ENCODE peak calls at places on chromosome 10, in ten cellular contexts. One of them, this sample, is unnamed.

GRCh38 chr10:62610649-62611229 is 193.8 kb upstream of the ADO start:
- DNase-seq in SK-N-SH: peak; percentile 73
- DNase-seq in fibroblast of lung: peak; percentile 58
- DNase-seq in suprapubic skin: no peak
- DNase-seq in left lung: peak; percentile 89
- DNase-seq in tibial nerve: no peak
- DNase-seq in H9: peak; percentile 84
- DNase-seq in right lobe of liver: no peak
- DNase-seq in CD8-positive, alpha-beta memory T cell: peak; percentile 71
- DNase-seq in colonic mucosa: peak; percentile 41
- DNase-seq in this sample: peak; percentile 73

GRCh38 chr10:60649485-60650271 is 128.6 kb upstream of the CDK1 start:
- DNase-seq in SK-N-SH: no peak
- DNase-seq in left lung: no peak
- DNase-seq in suprapubic skin: no peak
- DNase-seq in CD8-positive, alpha-beta memory T cell: no peak
- DNase-seq in fibroblast of lung: no peak
- DNase-seq in colonic mucosa: no peak
- DNase-seq in H9: no peak
- DNase-seq in right lobe of liver: no peak
- DNase-seq in tibial nerve: no peak
- DNase-seq in this sample: peak; percentile 42

GRCh38 chr10:31707578-31708411 is 220.8 kb downstream of the ARHGAP12 start:
- DNase-seq in suprapubic skin: no peak
- DNase-seq in SK-N-SH: no peak
- DNase-seq in left lung: peak; percentile 81
- DNase-seq in tibial nerve: peak; percentile 46
- DNase-seq in H9: peak; percentile 48
- DNase-seq in right lobe of liver: peak; percentile 63
- DNase-seq in colonic mucosa: peak; percentile 43
- DNase-seq in fibroblast of lung: peak; percentile 64
- DNase-seq in CD8-positive, alpha-beta memory T cell: no peak
- DNase-seq in this sample: peak; percentile 19

GRCh38 chr10:65622608-65623007 is 1303.2 kb upstream of the LRRTM3 start:
- DNase-seq in suprapubic skin: no peak
- DNase-seq in colonic mucosa: no peak
- DNase-seq in CD8-positive, alpha-beta memory T cell: no peak
- DNase-seq in H9: no peak
- DNase-seq in tibial nerve: no peak
- DNase-seq in right lobe of liver: no peak
- DNase-seq in SK-N-SH: no peak
- DNase-seq in left lung: no peak
- DNase-seq in fibroblast of lung: no peak
- DNase-seq in this sample: no peak

GRCh38 chr10:75211007-75211735 is 575 bp downstream of the VDAC2 start:
- DNase-seq in colonic mucosa: peak; percentile 70
- DNase-seq in right lobe of liver: no peak
- DNase-seq in tibial nerve: no peak
- DNase-seq in fibroblast of lung: peak; percentile 59
- DNase-seq in left lung: no peak
- DNase-seq in SK-N-SH: peak; percentile 24
- DNase-seq in suprapubic skin: peak; percentile 62
- DNase-seq in CD8-positive, alpha-beta memory T cell: peak; percentile 12
- DNase-seq in H9: no peak
- DNase-seq in this sample: no peak

GRCh38 chr10:14371616-14372015 is 40.9 kb upstream of the FRMD4A start:
- DNase-seq in SK-N-SH: no peak
- DNase-seq in left lung: no peak
- DNase-seq in tibial nerve: no peak
- DNase-seq in colonic mucosa: no peak
- DNase-seq in right lobe of liver: no peak
- DNase-seq in H9: no peak
- DNase-seq in CD8-positive, alpha-beta memory T cell: no peak
- DNase-seq in fibroblast of lung: no peak
- DNase-seq in suprapubic skin: no peak
- DNase-seq in this sample: no peak

GRCh38 chr10:62992145-62992721 is 140.9 kb upstream of the NRBF2 start:
- DNase-seq in CD8-positive, alpha-beta memory T cell: no peak
- DNase-seq in fibroblast of lung: peak; percentile 92
- DNase-seq in suprapubic skin: no peak
- DNase-seq in left lung: no peak
- DNase-seq in tibial nerve: peak; percentile 11
- DNase-seq in H9: no peak
- DNase-seq in colonic mucosa: no peak
- DNase-seq in right lobe of liver: no peak
- DNase-seq in SK-N-SH: no peak
- DNase-seq in this sample: peak; percentile 2

GRCh38 chr10:74936577-74937445 is 110.4 kb downstream of the KAT6B start:
- DNase-seq in tibial nerve: no peak
- DNase-seq in CD8-positive, alpha-beta memory T cell: no peak
- DNase-seq in H9: no peak
- DNase-seq in SK-N-SH: no peak
- DNase-seq in suprapubic skin: no peak
- DNase-seq in right lobe of liver: no peak
- DNase-seq in left lung: no peak
- DNase-seq in colonic mucosa: no peak
- DNase-seq in fibroblast of lung: peak; percentile 77
- DNase-seq in this sample: no peak

GRCh38 chr10:6774406-6774805 is 194.3 kb upstream of the PRKCQ start:
- DNase-seq in SK-N-SH: no peak
- DNase-seq in CD8-positive, alpha-beta memory T cell: no peak
- DNase-seq in left lung: no peak
- DNase-seq in H9: no peak
- DNase-seq in right lobe of liver: no peak
- DNase-seq in suprapubic skin: no peak
- DNase-seq in colonic mucosa: no peak
- DNase-seq in fibroblast of lung: no peak
- DNase-seq in tibial nerve: no peak
- DNase-seq in this sample: no peak

GRCh38 chr10:99658622-99659030 is 683 bp upstream of the ENTPD7 start:
- DNase-seq in CD8-positive, alpha-beta memory T cell: no peak
- DNase-seq in fibroblast of lung: no peak
- DNase-seq in colonic mucosa: peak; percentile 76
- DNase-seq in SK-N-SH: peak; percentile 31
- DNase-seq in tibial nerve: no peak
- DNase-seq in right lobe of liver: peak; percentile 66
- DNase-seq in suprapubic skin: peak; percentile 65
- DNase-seq in left lung: peak; percentile 90
- DNase-seq in H9: peak; percentile 33
- DNase-seq in this sample: peak; percentile 34
- H3K4me1 ChIP-seq in CD8-positive, alpha-beta memory T cell: peaks cover 14% of the 10 kb centered on the region
- H3K4me1 ChIP-seq in fibroblast of lung: no peaks in the 10 kb centered on the region
- H3K4me1 ChIP-seq in colonic mucosa: no peaks in the 10 kb centered on the region
- H3K4me1 ChIP-seq in SK-N-SH: peaks cover 6% of the 10 kb centered on the region
- H3K4me1 ChIP-seq in tibial nerve: peaks cover 8% of the 10 kb centered on the region
- H3K4me1 ChIP-seq in right lobe of liver: no peaks in the 10 kb centered on the region
- H3K4me1 ChIP-seq in suprapubic skin: peaks cover 63% of the 10 kb centered on the region
- H3K4me1 ChIP-seq in left lung: peaks cover 6% of the 10 kb centered on the region
- H3K4me1 ChIP-seq in H9: no peaks in the 10 kb centered on the region
- H3K4me1 ChIP-seq in this sample: peaks cover 6% of the 10 kb centered on the region

DNA sequence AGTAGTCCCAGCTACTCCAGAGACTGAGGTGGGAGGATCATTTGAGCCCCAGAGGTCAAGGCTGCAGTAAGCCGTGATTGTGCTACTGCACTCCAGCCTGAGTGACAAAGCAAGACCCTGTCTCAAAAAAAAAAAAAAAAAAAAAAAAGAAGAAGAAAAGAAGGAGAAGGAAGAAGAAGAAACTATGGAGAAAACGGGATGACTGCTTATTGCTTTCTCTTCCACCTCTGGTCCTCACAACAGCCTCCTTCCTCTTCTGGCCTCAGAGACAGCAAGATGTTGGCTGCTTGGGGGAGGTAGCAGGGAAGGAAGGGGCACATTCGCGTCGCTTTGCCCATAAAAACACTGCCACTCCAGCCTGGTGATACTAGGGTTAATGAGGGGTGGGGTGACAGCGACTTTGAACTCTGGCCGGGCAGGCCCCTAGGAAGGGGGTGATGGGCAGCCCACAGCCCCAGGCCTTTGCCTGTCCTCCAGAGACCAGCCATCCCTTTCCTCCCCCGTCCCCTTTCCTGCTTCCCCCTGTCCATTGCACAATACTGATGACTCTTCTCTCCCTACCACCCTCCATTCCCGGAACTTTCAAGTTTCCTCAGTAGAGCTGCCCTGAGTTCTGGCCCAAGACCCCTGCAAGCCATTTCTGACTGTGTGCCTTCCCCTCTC is 2.0 kb upstream of the CUEDC2 start:
- DNase-seq in suprapubic skin: no peak
- DNase-seq in tibial nerve: no peak
- DNase-seq in left lung: no peak
- DNase-seq in CD8-positive, alpha-beta memory T cell: no peak
- DNase-seq in H9: no peak
- DNase-seq in colonic mucosa: no peak
- DNase-seq in SK-N-SH: no peak
- DNase-seq in right lobe of liver: no peak
- DNase-seq in fibroblast of lung: peak; percentile 61
- DNase-seq in this sample: no peak
- H3K4me1 ChIP-seq in suprapubic skin: peaks cover 33% of the 10 kb centered on the region
- H3K4me1 ChIP-seq in tibial nerve: peaks cover 12% of the 10 kb centered on the region
- H3K4me1 ChIP-seq in left lung: peaks cover 13% of the 10 kb centered on the region
- H3K4me1 ChIP-seq in CD8-positive, alpha-beta memory T cell: peaks cover 50% of the 10 kb centered on the region
- H3K4me1 ChIP-seq in H9: peaks cover 5% of the 10 kb centered on the region
- H3K4me1 ChIP-seq in colonic mucosa: peaks cover 4% of the 10 kb centered on the region
- H3K4me1 ChIP-seq in SK-N-SH: peaks cover 6% of the 10 kb centered on the region
- H3K4me1 ChIP-seq in right lobe of liver: no peaks in the 10 kb centered on the region
- H3K4me1 ChIP-seq in fibroblast of lung: peaks cover 11% of the 10 kb centered on the region
- H3K4me1 ChIP-seq in this sample: peaks cover 7% of the 10 kb centered on the region

GRCh38 chr10:110219884-110220283 is 12.5 kb downstream of the MXI1 start:
- DNase-seq in right lobe of liver: no peak
- DNase-seq in tibial nerve: no peak
- DNase-seq in H9: no peak
- DNase-seq in fibroblast of lung: no peak
- DNase-seq in colonic mucosa: no peak
- DNase-seq in left lung: no peak
- DNase-seq in suprapubic skin: no peak
- DNase-seq in SK-N-SH: no peak
- DNase-seq in CD8-positive, alpha-beta memory T cell: no peak
- DNase-seq in this sample: no peak

GRCh38 chr10:110221721-110222261 is 14.4 kb downstream of the MXI1 start:
- DNase-seq in SK-N-SH: peak; percentile 27
- DNase-seq in colonic mucosa: peak; percentile 54
- DNase-seq in left lung: peak; percentile 85
- DNase-seq in fibroblast of lung: peak; percentile 98
- DNase-seq in H9: peak; percentile 78
- DNase-seq in right lobe of liver: no peak
- DNase-seq in suprapubic skin: peak; percentile 82
- DNase-seq in CD8-positive, alpha-beta memory T cell: peak; percentile 66
- DNase-seq in tibial nerve: peak; percentile 67
- DNase-seq in this sample: peak; percentile 78

GRCh38 chr10:110221044-110221720 is 13.8 kb downstream of the MXI1 start:
- DNase-seq in left lung: no peak
- DNase-seq in H9: no peak
- DNase-seq in right lobe of liver: no peak
- DNase-seq in CD8-positive, alpha-beta memory T cell: no peak
- DNase-seq in colonic mucosa: no peak
- DNase-seq in fibroblast of lung: no peak
- DNase-seq in suprapubic skin: no peak
- DNase-seq in SK-N-SH: no peak
- DNase-seq in tibial nerve: no peak
- DNase-seq in this sample: no peak

GRCh38 chr10:110218627-110219026 is 11.2 kb downstream of the MXI1 start:
- DNase-seq in tibial nerve: no peak
- DNase-seq in left lung: peak; percentile 80
- DNase-seq in CD8-positive, alpha-beta memory T cell: no peak
- DNase-seq in SK-N-SH: no peak
- DNase-seq in colonic mucosa: no peak
- DNase-seq in fibroblast of lung: no peak
- DNase-seq in suprapubic skin: no peak
- DNase-seq in right lobe of liver: no peak
- DNase-seq in H9: no peak
- DNase-seq in this sample: no peak

GRCh38 chr10:110220383-110220782 is 13.0 kb downstream of the MXI1 start:
- DNase-seq in colonic mucosa: no peak
- DNase-seq in SK-N-SH: no peak
- DNase-seq in tibial nerve: no peak
- DNase-seq in fibroblast of lung: no peak
- DNase-seq in left lung: no peak
- DNase-seq in CD8-positive, alpha-beta memory T cell: no peak
- DNase-seq in suprapubic skin: no peak
- DNase-seq in H9: no peak
- DNase-seq in right lobe of liver: no peak
- DNase-seq in this sample: peak; percentile 41
- H3K4me1 ChIP-seq in colonic mucosa: peaks cover 1% of the 10 kb centered on the region
- H3K4me1 ChIP-seq in SK-N-SH: peaks cover 8% of the 10 kb centered on the region
- H3K4me1 ChIP-seq in tibial nerve: peaks cover 12% of the 10 kb centered on the region
- H3K4me1 ChIP-seq in fibroblast of lung: peaks cover 8% of the 10 kb centered on the region
- H3K4me1 ChIP-seq in left lung: no peaks in the 10 kb centered on the region
- H3K4me1 ChIP-seq in CD8-positive, alpha-beta memory T cell: peaks cover 22% of the 10 kb centered on the region
- H3K4me1 ChIP-seq in suprapubic skin: peaks cover 48% of the 10 kb centered on the region
- H3K4me1 ChIP-seq in H9: peaks cover 7% of the 10 kb centered on the region
- H3K4me1 ChIP-seq in right lobe of liver: no peaks in the 10 kb centered on the region
- H3K4me1 ChIP-seq in this sample: peaks cover 26% of the 10 kb centered on the region

DNA sequence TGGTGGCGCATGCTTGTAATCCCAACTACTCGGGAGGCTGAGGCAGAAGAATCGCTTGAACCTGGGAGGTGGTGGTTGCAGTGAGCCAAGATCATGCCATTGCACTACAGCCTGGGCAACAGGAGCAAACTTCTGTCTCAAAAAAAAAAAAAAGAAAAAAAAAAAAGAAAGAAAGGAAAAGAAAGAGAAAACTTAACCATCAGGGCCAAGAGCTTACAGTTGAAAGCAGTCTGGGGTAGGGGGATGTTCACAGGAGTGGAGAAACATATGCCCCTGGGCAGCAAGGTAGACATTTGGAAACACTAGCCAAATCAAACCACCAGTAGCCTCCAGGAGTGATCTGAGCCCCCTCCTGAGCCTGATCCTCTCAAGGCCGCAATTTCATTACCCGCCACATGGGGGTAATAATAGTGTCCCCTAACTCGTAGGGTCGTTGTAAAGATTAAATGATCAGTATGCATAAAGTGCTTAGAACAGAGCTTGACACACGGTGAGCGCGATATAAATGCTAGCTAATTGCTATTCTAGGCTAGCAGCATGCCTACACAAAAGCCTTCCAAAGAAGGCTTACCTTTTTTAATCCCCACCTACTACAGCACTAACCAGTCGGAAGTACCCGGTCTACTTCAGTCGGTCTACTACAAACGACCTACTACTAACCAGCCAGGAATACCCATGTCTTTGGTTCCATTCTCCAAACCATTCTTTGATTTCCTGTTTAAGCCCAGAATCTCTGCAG is 274.3 kb upstream of the NEBL start:
- DNase-seq in CD8-positive, alpha-beta memory T cell: no peak
- DNase-seq in SK-N-SH: peak; percentile 66
- DNase-seq in suprapubic skin: no peak
- DNase-seq in fibroblast of lung: no peak
- DNase-seq in right lobe of liver: no peak
- DNase-seq in H9: peak; percentile 45
- DNase-seq in tibial nerve: no peak
- DNase-seq in left lung: no peak
- DNase-seq in colonic mucosa: no peak
- DNase-seq in this sample: no peak
- H3K4me1 ChIP-seq in CD8-positive, alpha-beta memory T cell: no peaks in the 10 kb centered on the region
- H3K4me1 ChIP-seq in SK-N-SH: peaks cover 13% of the 10 kb centered on the region
- H3K4me1 ChIP-seq in suprapubic skin: peaks cover 24% of the 10 kb centered on the region
- H3K4me1 ChIP-seq in fibroblast of lung: no peaks in the 10 kb centered on the region
- H3K4me1 ChIP-seq in right lobe of liver: no peaks in the 10 kb centered on the region
- H3K4me1 ChIP-seq in H9: no peaks in the 10 kb centered on the region
- H3K4me1 ChIP-seq in tibial nerve: peaks cover 9% of the 10 kb centered on the region
- H3K4me1 ChIP-seq in left lung: no peaks in the 10 kb centered on the region
- H3K4me1 ChIP-seq in colonic mucosa: no peaks in the 10 kb centered on the region
- H3K4me1 ChIP-seq in this sample: peaks cover 47% of the 10 kb centered on the region

GRCh38 chr10:21368022-21368582 is 157.4 kb downstream of the SKIDA1 start:
- DNase-seq in fibroblast of lung: no peak
- DNase-seq in tibial nerve: no peak
- DNase-seq in CD8-positive, alpha-beta memory T cell: no peak
- DNase-seq in SK-N-SH: no peak
- DNase-seq in right lobe of liver: no peak
- DNase-seq in suprapubic skin: no peak
- DNase-seq in left lung: no peak
- DNase-seq in H9: no peak
- DNase-seq in colonic mucosa: no peak
- DNase-seq in this sample: no peak
- H3K4me1 ChIP-seq in fibroblast of lung: peaks cover 14% of the 10 kb centered on the region
- H3K4me1 ChIP-seq in tibial nerve: peaks cover 9% of the 10 kb centered on the region
- H3K4me1 ChIP-seq in CD8-positive, alpha-beta memory T cell: peaks cover 5% of the 10 kb centered on the region
- H3K4me1 ChIP-seq in SK-N-SH: peaks cover 15% of the 10 kb centered on the region
- H3K4me1 ChIP-seq in right lobe of liver: no peaks in the 10 kb centered on the region
- H3K4me1 ChIP-seq in suprapubic skin: peaks cover 41% of the 10 kb centered on the region
- H3K4me1 ChIP-seq in left lung: peaks cover 13% of the 10 kb centered on the region
- H3K4me1 ChIP-seq in H9: peaks cover 3% of the 10 kb centered on the region
- H3K4me1 ChIP-seq in colonic mucosa: peaks cover 6% of the 10 kb centered on the region
- H3K4me1 ChIP-seq in this sample: peaks cover 4% of the 10 kb centered on the region